ENCODE peak calls at places on chromosomes 6 and 20, in five cellular contexts. C is Caki2; Z is naive thymus-derived CD4-positive, alpha-beta T cell; D is iris pigment epithelial cell; L is fibroblast of lung. X is an unnamed sample.

GRCh38 chr6:149781715-149782114 is 32.2 kb downstream of the PCMT1 start:
- DNase-seq in L (no peak), D (peak), C (no peak), Z (no peak), X (no peak)

GRCh38 chr20:53513489-53514298 is 79.9 kb downstream of the ZNF217 start:
- DNase-seq in C (no peak), L (peak), D (peak), Z (no peak), X (no peak)

GRCh38 chr20:9035129-9035528 is 33.8 kb upstream of the PLCB4 start:
- DNase-seq in Z (no peak), L (peak), D (peak), C (peak), X (peak)

GRCh38 chr6:30396833-30397479 is 52.0 kb downstream of the RPP21 start:
- DNase-seq in L (peak), Z (peak), C (peak), D (peak), X (peak)

GRCh38 chr6:116371384-116372209 is 850 bp downstream of the DSE start:
- DNase-seq in D (peak), C (peak), Z (no peak), L (peak), X (peak)

GRCh38 chr20:41218466-41218865 is 81.1 kb downstream of the PLCG1 start:
- DNase-seq in L (peak), D (peak), Z (no peak), C (no peak), X (no peak)

GRCh38 chr20:58344741-58345140 is 35.2 kb downstream of the RAB22A start:
- DNase-seq in Z (no peak), L (peak), C (no peak), D (peak), X (no peak)

GRCh38 chr6:140909156-140909555 is 1223.6 kb upstream of the GJE1 start:
- DNase-seq in L (peak), D (peak), C (no peak), Z (no peak), X (peak)

GRCh38 chr6:110020888-110021287 is 42.8 kb downstream of the GPR6 start:
- DNase-seq in Z (no peak), D (no peak), C (no peak), L (no peak), X (no peak)

GRCh38 chr6:90508753-90509152 is 78.1 kb downstream of the MAP3K7 start:
- DNase-seq in L (no peak), D (no peak), Z (no peak), C (no peak), X (no peak)

GRCh38 chr20:21183722-21184121 is 57.8 kb downstream of the KIZ start:
- DNase-seq in Z (no peak), L (peak), D (no peak), C (no peak), X (no peak)

GRCh38 chr6:133034509-133035206 is 206.5 kb upstream of the EYA4 start:
- DNase-seq in D (no peak), C (no peak), L (no peak), Z (no peak), X (no peak)

GRCh38 chr6:158279615-158280014 is 32.6 kb upstream of the TULP4 start:
- DNase-seq in D (no peak), C (no peak), Z (no peak), L (peak), X (no peak)

GRCh38 chr6:139903411-139904157 is 529.1 kb upstream of the CITED2 start:
- DNase-seq in D (no peak), Z (no peak), L (no peak), C (no peak), X (no peak)

GRCh38 chr6:56757585-56757984 is 114.9 kb upstream of the DST start:
- DNase-seq in D (peak), Z (no peak), L (peak), C (peak), X (no peak)

GRCh38 chr6:43285415-43285814 is 12.6 kb upstream of the SLC22A7 start:
- DNase-seq in C (no peak), D (no peak), L (no peak), Z (no peak), X (no peak)

GRCh38 chr6:133101790-133102189 is 139.4 kb upstream of the EYA4 start:
- DNase-seq in C (no peak), L (peak), D (peak), Z (no peak), X (no peak)

GRCh38 chr6:168871535-168872106 is 382.0 kb downstream of the THBS2 start:
- DNase-seq in Z (no peak), C (no peak), D (no peak), L (no peak), X (no peak)

GRCh38 chr6:35728663-35729348 is 8.0 kb upstream of the ARMC12 start:
- DNase-seq in Z (no peak), C (peak), D (no peak), L (no peak), X (no peak)

GRCh38 chr6:141326426-141326825 is 806.3 kb upstream of the GJE1 start:
- DNase-seq in L (peak), D (peak), C (peak), Z (peak), X (peak)

GRCh38 chr6:126267621-126268020 is 72.3 kb upstream of the CENPW start:
- DNase-seq in L (peak), D (no peak), C (peak), Z (no peak), X (no peak)

GRCh38 chr20:15902493-15902892 is 670.8 kb downstream of the KIF16B start:
- DNase-seq in D (no peak), L (no peak), C (no peak), Z (no peak), X (no peak)

GRCh38 chr20:59032713-59033059 is 551 bp upstream of the ATP5F1E start:
- DNase-seq in D (peak), C (no peak), L (peak), Z (no peak), X (no peak)

GRCh38 chr6:3119040-3119723 is 671 bp downstream of the BPHL start:
- DNase-seq in L (peak), D (peak), C (no peak), Z (no peak), X (no peak)

GRCh38 chr6:144265390-144265789 is 19.7 kb upstream of the UTRN start:
- DNase-seq in C (peak), L (peak), D (peak), Z (no peak), X (no peak)

GRCh38 chr6:161169690-161170089 is 104.2 kb downstream of the AGPAT4 start:
- DNase-seq in C (peak), Z (no peak), L (peak), D (peak), X (no peak)

GRCh38 chr20:12989586-12989985 is 19.2 kb upstream of the SPTLC3 start:
- DNase-seq in L (no peak), D (no peak), Z (no peak), C (no peak), X (no peak)

GRCh38 chr6:27188206-27188884 is 59.2 kb upstream of the PRSS16 start:
- DNase-seq in L (peak), Z (peak), C (peak), D (peak), X (peak)